ENCODE peak calls at places on chromosomes 13 and 19, in nine cellular contexts. V is HEK293T; S is activated CD4-positive, alpha-beta T cell treated with anti-CD3 and anti-CD28 coated beads, Interleukin-2, amount 10 ng/mL, durations not matched to agents 7 days and 5 days; P is heart left ventricle; H is activated T-helper 1 cell treated with anti-CD3 and anti-CD28 coated beads, Interleukin-12 subunit alpha, Interleukin-12 subunit beta, Interleukin-2, Interleukin-4 antibody, amounts not matched to agents 30 ng/mL and 10 ng/mL and 1 ng/mL, durations not matched to agents 14 hours and 24 hours and 36 hours; E is AG09309; X is AG10803; C is stimulated activated CD4-positive, alpha-beta T cell treated with anti-CD3 and anti-CD28 coated beads, Interleukin-12 subunit alpha, Interleukin-12 subunit beta, amount 100 ng/mL, for 48 hours; Z is anterior cingulate cortex. W is an unnamed sample.

GRCh38 chr13:54492995-54493394 is 1464.4 kb downstream of the OLFM4 start:
- DNase-seq in H (no peak), C (no peak), Z (no peak), E (no peak), X (no peak), S (no peak), P (no peak), V (no peak), W (no peak)

GRCh38 chr19:44752123-44752815 is 3.8 kb downstream of the BCL3 start:
- DNase-seq in E (no peak), Z (no peak), S (no peak), P (no peak), C (no peak), H (no peak), X (no peak), V (no peak), W (no peak)

GRCh38 chr13:75366380-75367280 is 115.3 kb downstream of the TBC1D4 start:
- DNase-seq in X (no peak), P (no peak), S (no peak), C (no peak), E (no peak), H (no peak), Z (no peak), V (no peak), W (no peak)

GRCh38 chr19:41335467-41335866 is 18.3 kb downstream of the TGFB1 start:
- DNase-seq in E (no peak), X (no peak), C (no peak), H (no peak), V (no peak), Z (no peak), S (no peak), P (no peak), W (no peak)

GRCh38 chr13:94858856-94859811 is 146.8 kb upstream of the SOX21 start:
- DNase-seq in S (no peak), P (peak; percentile 63), H (no peak), Z (peak; percentile 44), V (no peak), E (no peak), C (no peak), X (peak; percentile 47), W (no peak)

GRCh38 chr13:37656247-37656940 is 57.8 kb upstream of the POSTN start:
- DNase-seq in V (no peak), S (no peak), C (no peak), X (peak; percentile 95), H (no peak), E (peak; percentile 94), P (no peak), Z (no peak), W (peak; percentile 98)

GRCh38 chr13:93690139-93690538 is 463.5 kb downstream of the GPC6 start:
- DNase-seq in S (no peak), P (no peak), X (peak; percentile 15), Z (no peak), E (no peak), H (no peak), C (no peak), V (peak; percentile 39), W (peak; percentile 59)

GRCh38 chr19:38321646-38322323 is 2.1 kb downstream of the KCNK6 start:
- DNase-seq in P (peak; percentile 91), H (no peak), S (no peak), Z (no peak), E (peak; percentile 58), X (peak; percentile 83), C (no peak), V (no peak), W (peak; percentile 87)

GRCh38 chr13:101523732-101524131 is 71.3 kb downstream of the ITGBL1 start:
- DNase-seq in Z (no peak), C (no peak), X (peak; percentile 78), E (no peak), P (peak; percentile 37), S (no peak), V (no peak), H (no peak), W (peak; percentile 94)

GRCh38 chr19:14159059-14159458 is 22.7 kb upstream of the ASF1B start:
- DNase-seq in E (no peak), V (no peak), H (no peak), X (no peak), Z (no peak), C (no peak), P (no peak), S (no peak), W (no peak)

GRCh38 chr19:7748756-7749155 is 1.4 kb upstream of the CD209 start:
- DNase-seq in V (no peak), S (no peak), Z (no peak), E (no peak), X (no peak), P (no peak), H (no peak), C (no peak), W (peak; percentile 39)

GRCh38 chr19:366205-366783 is 21.7 kb upstream of the MIER2 start:
- DNase-seq in Z (no peak), X (no peak), P (no peak), V (no peak), E (no peak), C (no peak), H (no peak), S (no peak), W (no peak)

GRCh38 chr13:52411629-52412028 is 5.7 kb upstream of the THSD1 start:
- DNase-seq in S (no peak), E (peak; percentile 57), Z (no peak), X (peak; percentile 53), C (no peak), P (no peak), V (no peak), H (no peak), W (peak; percentile 76)

GRCh38 chr19:4638330-4638729 is 986 bp upstream of the TNFAIP8L1 start:
- DNase-seq in C (no peak), V (no peak), Z (no peak), S (no peak), X (no peak), H (no peak), P (peak; percentile 56), E (no peak), W (no peak)

GRCh38 chr13:36815069-36815468 is 4.0 kb upstream of the RFXAP start:
- DNase-seq in S (peak; percentile 16), P (no peak), H (no peak), E (no peak), V (peak; percentile 25), X (no peak), Z (no peak), C (no peak), W (peak; percentile 52)

GRCh38 chr19:50547385-50548190 is 20.6 kb downstream of the LRRC4B start:
- DNase-seq in Z (peak; percentile 45), V (no peak), X (no peak), H (no peak), E (no peak), C (no peak), P (no peak), S (no peak), W (no peak)

GRCh38 chr13:39957868-39958676 is 302.6 kb downstream of the COG6 start:
- DNase-seq in S (no peak), P (no peak), V (no peak), C (no peak), X (no peak), H (no peak), Z (no peak), E (no peak), W (no peak)

GRCh38 chr19:49954092-49954825 is 6.7 kb downstream of the SIGLEC11 start:
- DNase-seq in C (no peak), P (no peak), S (no peak), H (no peak), X (peak; percentile 35), V (no peak), Z (no peak), E (no peak), W (peak; percentile 27)

GRCh38 chr19:50332264-50333038 is 3.3 kb upstream of the KCNC3 start:
- DNase-seq in H (no peak), X (no peak), E (no peak), P (peak; percentile 35), V (no peak), Z (no peak), S (no peak), C (no peak), W (no peak)

GRCh38 chr13:27359203-27359821 is 65.1 kb upstream of the GTF3A start:
- DNase-seq in E (no peak), X (peak; percentile 61), H (peak; percentile 38), Z (peak; percentile 16), S (peak; percentile 68), C (peak; percentile 56), V (peak; percentile 73), P (peak; percentile 66), W (peak; percentile 83)

GRCh38 chr19:2982983-2983350 is 5.6 kb downstream of the TLE6 start:
- DNase-seq in H (no peak), E (no peak), P (peak; percentile 90), V (no peak), C (no peak), Z (peak; percentile 41), X (peak; percentile 98), S (no peak), W (peak; percentile 86)

GRCh38 chr19:40592170-40592569 is 9.0 kb upstream of the LTBP4 start:
- DNase-seq in C (no peak), H (no peak), E (no peak), V (no peak), P (no peak), X (peak; percentile 35), Z (no peak), S (peak; percentile 35), W (peak; percentile 63)

GRCh38 chr13:67296511-67296910 is 66.4 kb upstream of the PCDH9 start:
- DNase-seq in V (no peak), E (no peak), C (no peak), X (peak; percentile 12), P (no peak), H (no peak), Z (no peak), S (no peak), W (peak; percentile 13)